ENCODE peak calls at places on chromosomes 4 and X, in four cellular contexts. Q is fibroblast of the aortic adventitia, W is AG10803, V is AG04450. B is an unnamed sample.
A peak's percentile ranks its signal among the peaks of the same experiment; 100 is the strongest.

GRCh38 chr4:187908079-187908501 is 87.5 kb upstream of the ZFP42 start:
- DNase-seq in Q (no peak), W (peak; percentile 21), V (peak; percentile 61), B (no peak)

GRCh38 chrX:147494365-147494764 is 417.4 kb upstream of the FMR1 start:
- DNase-seq in V (no peak), W (no peak), Q (no peak), B (no peak)

GRCh38 chr4:133484287-133484686 is 335.2 kb downstream of the PCDH10 start:
- DNase-seq in V (no peak), W (no peak), Q (no peak), B (no peak)

GRCh38 chr4:159902648-159903047 is 799.8 kb downstream of the RAPGEF2 start:
- DNase-seq in Q (no peak), V (no peak), W (no peak), B (no peak)

GRCh38 chr4:110480031-110480549 is 4.1 kb downstream of the ENPEP start:
- DNase-seq in Q (peak; percentile 99), W (peak; percentile 99), V (peak; percentile 73), B (peak; percentile 86)

GRCh38 chr4:149203256-149204001 is 612.2 kb downstream of the IQCM start:
- DNase-seq in Q (no peak), W (peak; percentile 67), V (no peak), B (peak; percentile 1)

GRCh38 chr4:26763063-26763462 is 97.6 kb upstream of the STIM2 start:
- DNase-seq in Q (no peak), V (no peak), W (no peak), B (no peak)

GRCh38 chrX:40058719-40059118 is 39.0 kb downstream of the BCOR start:
- DNase-seq in Q (no peak), W (no peak), V (no peak), B (no peak)

GRCh38 chr4:55330241-55330640 is 15.8 kb upstream of the SRD5A3 start:
- DNase-seq in V (no peak), W (no peak), Q (no peak), B (no peak)

GRCh38 chr4:110793890-110794588 is 171.2 kb upstream of the PITX2 start:
- DNase-seq in V (no peak), W (no peak), Q (no peak), B (no peak)

GRCh38 chr4:23819041-23819511 is 70.8 kb downstream of the PPARGC1A start:
- DNase-seq in Q (no peak), W (peak; percentile 43), V (no peak), B (peak; percentile 12)

GRCh38 chr4:19262467-19262866 is 989.2 kb upstream of the SLIT2 start:
- DNase-seq in W (no peak), Q (peak; percentile 48), V (no peak), B (peak; percentile 2)

GRCh38 chr4:123349401-123350190 is 47.0 kb upstream of the SPRY1 start:
- DNase-seq in W (no peak), V (no peak), Q (peak; percentile 11), B (no peak)

GRCh38 chr4:146577111-146577510 is 55.4 kb upstream of the SLC10A7 start:
- DNase-seq in W (no peak), V (no peak), Q (peak; percentile 48), B (peak; percentile 16)

GRCh38 chrX:47499291-47499690 is 16.3 kb upstream of the ZNF41 start:
- DNase-seq in V (no peak), Q (no peak), W (no peak), B (no peak)

GRCh38 chr4:16767861-16768260 is 130.6 kb downstream of the LDB2 start:
- DNase-seq in Q (no peak), W (no peak), V (no peak), B (no peak)

GRCh38 chr4:107183155-107183774 is 147.2 kb upstream of the DKK2 start:
- DNase-seq in W (peak; percentile 68), Q (peak; percentile 78), V (peak; percentile 21), B (peak; percentile 40)

DNA sequence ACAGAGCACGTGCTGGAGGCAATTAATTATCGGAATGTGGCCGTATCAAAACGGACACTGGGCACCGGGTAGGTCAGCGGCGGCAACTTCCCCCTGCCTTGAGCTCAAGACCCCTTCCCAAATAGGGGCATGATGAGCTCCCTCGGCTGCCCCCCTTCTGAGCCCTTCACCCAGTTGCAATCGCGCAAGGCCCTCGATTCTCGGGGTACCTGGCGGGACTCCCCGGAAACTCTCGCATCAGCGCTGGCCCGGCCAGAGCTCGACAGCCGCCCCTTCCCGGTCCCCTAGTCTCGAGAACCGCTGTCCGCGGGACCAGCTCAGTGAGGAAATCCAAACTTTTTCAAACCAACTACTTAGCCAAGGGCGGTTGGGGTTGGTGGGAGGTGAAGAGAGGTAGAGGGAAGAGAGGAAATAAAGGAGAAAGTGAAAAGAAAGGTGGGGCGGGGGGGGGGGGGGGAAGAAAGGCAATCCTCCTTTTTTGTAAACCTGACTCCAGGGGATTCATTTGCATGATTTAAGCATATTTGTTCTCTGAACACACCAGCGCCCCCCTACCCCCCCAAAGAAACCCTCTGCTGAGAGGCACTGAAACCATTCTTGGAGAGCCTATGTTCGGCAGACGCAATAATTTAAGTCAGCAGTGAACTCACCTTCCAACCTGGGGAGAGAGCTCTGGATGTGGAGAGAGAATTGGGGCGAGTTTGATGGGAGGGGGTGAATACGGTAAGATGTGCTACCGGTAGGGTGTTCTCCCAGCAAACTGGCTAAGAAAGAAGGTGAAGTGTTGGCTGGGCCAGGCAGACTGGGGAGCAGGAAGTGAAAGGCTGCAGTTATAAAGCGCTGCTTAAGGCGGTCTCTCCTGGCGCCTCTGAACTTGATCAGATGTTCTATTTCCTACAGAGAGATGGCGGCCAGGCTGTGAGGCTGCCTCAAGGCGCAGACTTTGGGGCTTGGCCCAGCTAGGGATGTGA is 2.0 kb upstream of the ZIC3 start:
- DNase-seq in V (no peak), W (no peak), Q (no peak), B (no peak)
- H3K4me3 ChIP-seq in V (no peak overlapping the region), W (no peak overlapping the region), Q (no peak overlapping the region), B (no peak overlapping the region)

GRCh38 chr4:122305853-122306252 is 73.0 kb upstream of the ADAD1 start:
- DNase-seq in V (no peak), Q (no peak), W (no peak), B (no peak)

DNA sequence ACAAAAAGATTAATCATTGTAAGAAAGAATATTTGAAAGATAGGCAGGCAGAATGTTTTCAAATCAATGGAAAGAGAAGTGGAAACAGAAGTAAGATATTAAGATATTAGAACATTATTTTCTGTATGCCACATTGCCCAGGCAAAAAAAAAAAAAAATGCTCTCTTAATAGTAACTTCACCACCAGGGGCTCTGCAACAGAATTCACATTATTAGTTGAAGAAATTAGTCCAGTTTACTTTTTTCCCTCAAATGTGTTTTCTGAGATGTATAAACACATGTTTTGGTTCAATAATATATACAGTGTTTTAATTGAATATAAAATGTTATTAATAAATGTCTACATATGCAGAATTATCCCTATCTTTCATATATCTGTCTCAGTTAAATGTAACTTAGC is 78.0 kb upstream of the ADAD1 start:
- DNase-seq in W (no peak), Q (no peak), V (no peak), B (peak; percentile 22)
- TF ChIP-seq CTCF in W (peak; percentile 22), Q (peak; percentile 38), V (peak; percentile 34), B (peak; percentile 12)

GRCh38 chr4:86043755-86044592 is 315.9 kb downstream of the MAPK10 start:
- DNase-seq in Q (peak; percentile 81), V (no peak), W (peak; percentile 56), B (peak; percentile 81)
- H3K4me3 ChIP-seq in Q (no peak overlapping the region), V (no peak overlapping the region), W (no peak overlapping the region), B (no peak overlapping the region)

GRCh38 chrX:36867143-36867542 is 141.0 kb upstream of the FAM47C start:
- DNase-seq in V (no peak), W (peak; percentile 9), Q (peak; percentile 33), B (peak; percentile 9)
- TF ChIP-seq CTCF in V (peak; percentile 51), W (peak; percentile 50), Q (peak; percentile 56), B (peak; percentile 29)

DNA sequence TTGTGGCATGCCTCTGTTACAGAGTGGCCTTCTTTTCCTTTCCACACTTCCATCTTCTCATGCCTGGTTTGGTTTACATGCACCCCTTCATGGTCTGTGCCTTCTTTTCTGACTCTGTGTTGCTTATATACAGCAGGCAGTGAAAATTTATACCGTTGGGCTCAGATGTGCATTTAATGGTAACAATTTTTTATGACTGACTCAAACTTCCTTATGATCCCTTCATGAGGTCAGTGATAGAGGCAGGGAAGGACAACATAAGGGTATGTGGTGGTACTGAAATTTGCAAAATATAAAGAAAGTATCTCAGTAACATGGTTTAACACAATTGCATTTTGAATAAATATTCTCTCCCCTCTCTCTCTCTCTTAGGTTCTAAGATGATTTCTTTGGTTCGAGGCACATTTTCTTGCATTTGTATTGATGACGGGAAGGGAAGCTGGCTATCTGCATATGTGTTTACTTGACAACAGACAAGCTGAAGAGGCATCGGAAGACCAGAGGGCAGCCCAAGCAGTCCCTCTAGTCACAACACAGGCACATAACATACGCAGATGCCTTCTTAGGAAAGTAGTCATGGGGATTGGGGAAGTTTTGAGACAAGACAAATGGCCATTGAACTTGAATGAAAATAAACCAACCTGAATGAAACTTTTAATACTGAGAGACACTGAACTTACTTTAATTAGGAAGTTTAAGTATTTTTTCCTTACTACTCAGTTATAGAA is 163.3 kb upstream of the LEF1 start:
- DNase-seq in W (no peak), V (no peak), Q (no peak), B (no peak)
- H3K4me3 ChIP-seq in W (no peak overlapping the region), V (no peak overlapping the region), Q (no peak overlapping the region), B (no peak overlapping the region)

GRCh38 chr4:183071222-183071621 is 27.8 kb upstream of the WWC2 start:
- DNase-seq in V (no peak), W (no peak), Q (no peak), B (no peak)
- TF ChIP-seq CTCF in V (no peak), W (no peak), Q (no peak), B (no peak)

DNA sequence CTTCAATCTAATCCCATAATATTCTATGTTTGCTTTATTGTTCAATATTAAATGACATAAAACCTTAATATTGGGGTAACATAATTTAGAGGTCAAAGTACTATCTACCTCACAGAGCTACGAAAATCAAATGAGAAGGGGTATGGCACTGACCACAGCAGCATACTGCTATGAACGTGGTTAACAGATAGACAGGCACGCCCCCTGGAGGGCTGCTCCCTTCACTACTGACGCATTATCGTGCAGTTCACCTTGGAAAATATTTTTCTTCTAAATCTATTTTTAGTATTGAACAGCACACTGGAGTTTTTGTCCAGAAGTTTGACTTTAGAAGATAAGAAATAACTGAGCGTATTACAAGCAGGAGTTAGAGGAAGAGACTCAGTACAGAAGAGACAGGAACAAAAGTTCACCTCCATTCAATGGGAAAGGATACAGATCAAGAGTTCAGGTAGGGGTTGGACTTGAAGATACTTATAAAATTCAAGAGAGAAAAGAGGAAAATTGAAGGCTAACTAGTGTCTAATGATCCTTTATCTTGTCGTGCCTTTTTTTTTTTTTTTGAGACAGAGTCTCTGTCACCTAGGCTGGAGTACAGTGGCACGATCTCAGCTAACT is 22.7 kb downstream of the MAP9 start:
- DNase-seq in Q (peak; percentile 86), V (no peak), W (peak; percentile 43), B (peak; percentile 50)
- H3K4me3 ChIP-seq in Q (no peak overlapping the region), V (no peak overlapping the region), W (no peak overlapping the region), B (no peak overlapping the region)

DNA sequence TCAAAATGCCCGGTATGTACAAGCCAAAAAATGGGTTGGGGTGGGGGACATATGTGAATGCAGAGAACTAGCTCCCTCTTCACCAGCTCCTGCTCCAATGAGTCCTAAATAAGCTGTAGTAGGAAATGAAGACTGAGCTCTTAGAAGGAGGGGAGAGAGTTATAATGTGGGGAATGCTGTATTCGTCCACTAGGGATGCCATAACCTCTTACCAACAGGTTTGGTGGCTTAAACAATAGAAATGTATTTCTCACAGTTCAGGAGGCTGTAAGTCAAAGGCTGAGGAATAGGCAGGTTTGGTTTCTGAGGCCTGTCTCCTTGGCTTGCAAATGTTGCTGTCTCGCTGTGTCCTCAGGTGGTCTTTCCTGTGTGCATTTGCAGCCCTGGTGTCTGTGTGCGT is 4.4 kb upstream of the INPP4B start:
- DNase-seq in V (no peak), W (no peak), Q (peak; percentile 14), B (peak; percentile 24)
- TF ChIP-seq CTCF in V (peak; percentile 54), W (peak; percentile 54), Q (peak; percentile 62), B (peak; percentile 21)

GRCh38 chrX:53089224-53089842 is 4.6 kb upstream of the KANTR start:
- DNase-seq in Q (peak; percentile 79), V (no peak), W (peak; percentile 63), B (peak; percentile 46)
- H3K4me3 ChIP-seq in Q (peak overlapping the region; percentile 49), V (peak overlapping the region; percentile 47), W (peak overlapping the region; percentile 51), B (peak overlapping the region; percentile 53)

GRCh38 chrX:53511302-53511701 is 77.1 kb upstream of the HSD17B10 start:
- DNase-seq in V (no peak), Q (no peak), W (no peak), B (no peak)
- TF ChIP-seq CTCF in V (no peak), Q (no peak), W (no peak), B (no peak)